ENCODE peak calls at places on chromosomes 16 and 17, in four cellular contexts. N is endothelial cell of umbilical vein, M is keratinocyte, E is K562. J is an unnamed sample. For H3K9me1, the result is how much of the 10 kb centered on the place peaks cover.

GRCh38 chr16:5560084-5560483 is 462.5 kb upstream of the EEF2KMT start:
- DNase-seq in N (no peak), E (no peak), M (no peak), J (no peak)

GRCh38 chr16:80085606-80086005 is 455.2 kb upstream of the DYNLRB2 start:
- DNase-seq in N (no peak), E (no peak), M (no peak), J (no peak)

GRCh38 chr17:9768381-9768934 is 22.9 kb downstream of the DHRS7C start:
- DNase-seq in M (no peak), N (no peak), E (peak), J (peak)

GRCh38 chr17:78903101-78903779 is at the start of gene CEP295NL:
- DNase-seq in M (no peak), N (no peak), E (peak), J (peak)

GRCh38 chr16:9309844-9310243 is 218.4 kb downstream of the HAPSTR1 start:
- DNase-seq in N (no peak), M (no peak), E (no peak), J (no peak)

GRCh38 chr17:48909796-48910195 is 1.6 kb downstream of the UBE2Z start:
- DNase-seq in M (no peak), E (no peak), N (peak), J (peak)

GRCh38 chr16:12681653-12682052 is 122.0 kb downstream of the CPPED1 start:
- DNase-seq in N (no peak), M (no peak), E (no peak), J (no peak)

GRCh38 chr17:37286430-37286829 is 89.4 kb upstream of the C17orf78 start:
- DNase-seq in N (peak), M (no peak), E (no peak), J (no peak)

GRCh38 chr17:41437769-41438168 is 3.0 kb downstream of the KRT38 start:
- DNase-seq in N (no peak), M (no peak), E (no peak), J (peak)

GRCh38 chr17:28227278-28228108 is 91.5 kb upstream of the TMEM97 start:
- DNase-seq in N (no peak), M (peak), E (peak), J (no peak)

GRCh38 chr16:27408012-27408601 is 6.1 kb downstream of the IL21R start:
- DNase-seq in M (no peak), N (peak), E (no peak), J (peak)

GRCh38 chr17:74571894-74572293 is 4.6 kb upstream of the CD300H start:
- DNase-seq in E (no peak), N (no peak), M (no peak), J (no peak)
- H3K9me1 ChIP-seq in E (under half), N (under half), M (under half), J (under half)

GRCh38 chr16:29825145-29826044 is 5.1 kb downstream of the MVP start:
- DNase-seq in E (peak), M (no peak), N (peak), J (peak)

GRCh38 chr16:29821663-29822115 is 1.4 kb downstream of the MVP start:
- DNase-seq in N (peak), M (no peak), E (no peak), J (peak)

GRCh38 chr16:29824589-29825144 is 4.4 kb downstream of the MVP start:
- DNase-seq in M (no peak), N (peak), E (no peak), J (peak)

GRCh38 chr16:29830774-29831173 is 10.5 kb downstream of the MVP start:
- DNase-seq in E (no peak), M (no peak), N (no peak), J (no peak)

GRCh38 chr16:29826342-29826695 is 6.1 kb downstream of the MVP start:
- DNase-seq in E (no peak), N (no peak), M (no peak), J (no peak)
- H3K9me1 ChIP-seq in E (under half), N (under half), M (under half), J (under half)

GRCh38 chr17:29505826-29506225 is 61.0 kb downstream of the ABHD15 start:
- DNase-seq in N (no peak), E (no peak), M (no peak), J (no peak)
- H3K9me1 ChIP-seq in N (under half), E (under half), M (under half), J (under half)

GRCh38 chr16:88876942-88877526 is 10.6 kb upstream of the PABPN1L start:
- DNase-seq in E (no peak), N (no peak), M (no peak), J (no peak)
- H3K9me1 ChIP-seq in E (under half), N (under half), M (under half), J (under half)

DNA sequence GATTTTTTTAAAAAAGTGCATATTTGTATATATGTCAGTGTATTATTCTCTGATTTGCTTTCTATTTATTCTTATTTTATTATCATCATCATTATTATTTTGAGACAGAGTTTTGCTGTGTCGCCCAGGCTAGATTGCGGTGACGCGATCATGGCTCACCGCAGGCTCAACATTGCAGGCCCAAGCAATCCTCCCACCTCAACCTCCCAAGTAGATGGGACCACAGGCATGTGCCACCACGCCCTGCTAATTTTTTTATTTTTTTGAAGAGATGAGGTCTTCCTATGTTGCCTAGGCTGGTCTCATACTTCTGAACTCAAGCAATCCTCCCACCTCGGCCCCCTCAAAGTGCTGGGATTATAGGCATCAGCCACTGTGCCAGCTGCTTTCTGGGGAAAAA is 8.4 kb upstream of the ARHGAP17 start:
- DNase-seq in M (no peak), N (no peak), E (no peak), J (no peak)
- H3K9me1 ChIP-seq in M (under half), N (under half), E (under half), J (under half)

GRCh38 chr16:49315602-49316001 is 34.0 kb upstream of the CBLN1 start:
- DNase-seq in N (no peak), E (no peak), M (no peak), J (no peak)
- H3K9me1 ChIP-seq in N (under half), E (under half), M (under half), J (under half)

GRCh38 chr17:81993726-81994592 is 16.5 kb downstream of the ASPSCR1 start:
- DNase-seq in N (no peak), M (no peak), E (no peak), J (no peak)

GRCh38 chr17:81994593-81995462 is 17.4 kb downstream of the ASPSCR1 start:
- DNase-seq in E (no peak), M (no peak), N (no peak), J (no peak)

GRCh38 chr17:81990836-81991683 is 13.6 kb downstream of the ASPSCR1 start:
- DNase-seq in M (no peak), E (no peak), N (no peak), J (no peak)

GRCh38 chr17:81995463-81996231 is 18.2 kb downstream of the ASPSCR1 start:
- DNase-seq in N (no peak), M (no peak), E (no peak), J (no peak)

GRCh38 chr17:81991684-81992513 is 14.5 kb downstream of the ASPSCR1 start:
- DNase-seq in M (no peak), N (peak), E (no peak), J (peak)
- H3K9me1 ChIP-seq in M (under half), N (under half), E (under half), J (under half)

GRCh38 chr17:61345081-61345480 is 54.6 kb upstream of the TBX2 start:
- DNase-seq in M (no peak), N (no peak), E (no peak), J (no peak)
- H3K9me1 ChIP-seq in M (under half), N (under half), E (under half), J (under half)

GRCh38 chr17:81261096-81261495 is 22.0 kb downstream of the NDUFAF8 start:
- DNase-seq in M (no peak), E (no peak), N (no peak), J (no peak)
- H3K9me1 ChIP-seq in M (under half), E (under half), N (under half), J (under half)